ENCODE peak calls at places on chromosomes 11 and 22, in eight cellular contexts. E is GM12865; T is WTC11; O is ELF-1; K is bronchial epithelial cell; R is T-helper 9 cell; G is stimulated activated CD8-positive, alpha-beta memory T cell treated with anti-CD3 and anti-CD28 coated beads, Interleukin-2, amount 100 ng/mL, for 1 hour; L is CD4-positive, alpha-beta memory T cell. A is an unnamed sample.
A peak's percentile ranks its signal among the peaks of the same experiment; 100 is the strongest.

GRCh38 chr11:32033491-32033890 is 57.4 kb upstream of the RCN1 start:
- DNase-seq in E (no peak), T (no peak), G (no peak), K (no peak), O (no peak), R (no peak), L (no peak), A (no peak)

GRCh38 chr11:86514453-86514852 is 139.8 kb downstream of the CCDC81 start:
- DNase-seq in E (no peak), K (no peak), G (no peak), O (no peak), T (no peak), L (no peak), R (no peak), A (no peak)

GRCh38 chr11:5210376-5210885 is 9.9 kb upstream of the OR51V1 start:
- DNase-seq in L (no peak), G (no peak), E (no peak), T (no peak), O (no peak), K (no peak), R (no peak), A (no peak)

GRCh38 chr22:47515384-47516125 is 753.1 kb downstream of the TBC1D22A start:
- DNase-seq in G (no peak), O (no peak), E (no peak), K (no peak), R (no peak), T (no peak), L (no peak), A (no peak)

GRCh38 chr11:62401781-62402180 is 17.1 kb upstream of the SCGB1A1 start:
- DNase-seq in T (no peak), E (no peak), K (no peak), L (no peak), O (no peak), R (no peak), G (no peak), A (no peak)

GRCh38 chr11:120109531-120109930 is 28.4 kb downstream of the TRIM29 start:
- DNase-seq in R (no peak), G (no peak), T (no peak), L (no peak), E (no peak), K (no peak), O (no peak), A (no peak)

GRCh38 chr11:92211576-92212167 is 12.9 kb upstream of the FAT3 start:
- DNase-seq in L (no peak), T (peak; percentile 52), G (no peak), O (peak; percentile 47), K (peak; percentile 31), E (no peak), R (no peak), A (no peak)

GRCh38 chr11:74507582-74507981 is 14.1 kb upstream of the LIPT2 start:
- DNase-seq in K (no peak), T (no peak), R (no peak), G (no peak), E (no peak), L (no peak), O (no peak), A (no peak)

GRCh38 chr11:95154514-95154913 is 64.9 kb downstream of the ENDOD1 start:
- DNase-seq in G (no peak), K (peak; percentile 56), R (peak; percentile 28), L (peak; percentile 66), T (peak; percentile 75), O (peak; percentile 82), E (peak; percentile 74), A (no peak)

GRCh38 chr22:22578702-22579424 is 19.8 kb upstream of the PRAME start:
- DNase-seq in L (no peak), E (no peak), G (no peak), O (no peak), R (no peak), K (peak; percentile 17), T (no peak), A (no peak)

GRCh38 chr22:24989541-24989951 is 37.0 kb downstream of the KIAA1671 start:
- DNase-seq in T (no peak), R (no peak), O (no peak), E (no peak), G (no peak), L (no peak), K (no peak), A (no peak)

GRCh38 chr11:59427068-59427382 is 812 bp upstream of the OR5A2 start:
- DNase-seq in K (no peak), O (no peak), R (no peak), E (no peak), G (no peak), T (no peak), L (no peak), A (no peak)

GRCh38 chr11:44575288-44575672 is 9.8 kb downstream of the CD82 start:
- DNase-seq in E (no peak), L (no peak), R (no peak), G (no peak), T (no peak), K (peak; percentile 88), O (no peak), A (no peak)

GRCh38 chr11:134761926-134762247 is 349.8 kb upstream of the B3GAT1 start:
- DNase-seq in K (no peak), O (no peak), R (no peak), E (no peak), G (no peak), L (no peak), T (no peak), A (no peak)

GRCh38 chr11:123407124-123407995 is 22.7 kb upstream of the GRAMD1B start:
- DNase-seq in E (peak; percentile 85), R (peak; percentile 49), G (peak; percentile 34), O (peak; percentile 91), L (peak; percentile 60), K (peak; percentile 75), T (peak; percentile 78), A (no peak)

GRCh38 chr11:74870485-74870884 is 78.4 kb downstream of the XRRA1 start:
- DNase-seq in T (no peak), R (no peak), O (peak; percentile 23), K (peak; percentile 27), L (no peak), G (no peak), E (peak; percentile 51), A (no peak)

GRCh38 chr11:94544582-94544831 is 786 bp downstream of the FUT4 start:
- DNase-seq in L (no peak), O (no peak), E (no peak), G (no peak), R (no peak), T (no peak), K (no peak), A (no peak)

GRCh38 chr11:11178671-11179070 is 174.4 kb downstream of the CSNK2A3 start:
- DNase-seq in O (no peak), L (no peak), T (no peak), G (no peak), K (no peak), R (no peak), E (no peak), A (no peak)

A was measured in esophagus squamous epithelium.